ENCODE peak calls at places on chromosome 13, in eight cellular contexts. E, M, K, G, I, N, W and X are unnamed samples. For H3K4me1, the result is how much of the 10 kb centered on the place peaks cover.

GRCh38 chr13:55497486-55497885 is 1643.2 kb upstream of the PRR20A start:
- DNase-seq in G (no peak), M (no peak), I (no peak), K (no peak), N (no peak), E (peak), W (no peak), X (no peak)

GRCh38 chr13:90154311-90154960 is 1193.1 kb upstream of the MIR17HG start:
- DNase-seq in N (no peak), K (no peak), I (peak), W (no peak), G (no peak), M (no peak), E (no peak), X (no peak)

GRCh38 chr13:31485183-31485582 is 254.1 kb upstream of the RXFP2 start:
- DNase-seq in E (no peak), K (no peak), W (no peak), G (no peak), N (no peak), M (no peak), I (peak), X (no peak)

GRCh38 chr13:33186851-33187250 is 98.7 kb downstream of the STARD13 start:
- DNase-seq in N (no peak), M (no peak), K (no peak), W (no peak), G (no peak), I (peak), E (peak), X (no peak)

GRCh38 chr13:77386880-77387606 is 60.1 kb upstream of the MYCBP2 start:
- DNase-seq in G (no peak), N (no peak), K (no peak), E (no peak), W (no peak), M (no peak), I (peak), X (no peak)

GRCh38 chr13:21069561-21070004 is 8.2 kb upstream of the LATS2 start:
- DNase-seq in I (peak), W (no peak), N (peak), M (no peak), K (no peak), E (no peak), G (no peak), X (peak)

GRCh38 chr13:35512271-35512920 is 35.9 kb upstream of the MAB21L1 start:
- DNase-seq in W (peak), I (peak), K (no peak), G (no peak), E (no peak), N (peak), M (no peak), X (no peak)

GRCh38 chr13:62537593-62537992 is 1121.9 kb upstream of the PCDH20 start:
- DNase-seq in I (no peak), G (no peak), K (no peak), M (no peak), N (no peak), W (no peak), E (no peak), X (no peak)

GRCh38 chr13:33112745-33113144 is 96.5 kb downstream of the KL start:
- DNase-seq in G (no peak), I (peak), W (peak), K (no peak), N (no peak), M (no peak), E (no peak), X (no peak)

GRCh38 chr13:89726690-89727435 is 1620.6 kb upstream of the MIR17HG start:
- DNase-seq in W (no peak), I (peak), K (no peak), E (no peak), G (no peak), M (no peak), N (no peak), X (no peak)

GRCh38 chr13:99665716-99666115 is 164.4 kb downstream of the TM9SF2 start:
- DNase-seq in I (no peak), K (no peak), N (no peak), E (no peak), G (no peak), W (no peak), M (no peak), X (no peak)

GRCh38 chr13:30409911-30410704 is 12.2 kb upstream of the UBE2L5 start:
- DNase-seq in E (no peak), W (no peak), M (no peak), N (peak), K (no peak), G (no peak), I (peak), X (no peak)

GRCh38 chr13:31835932-31836331 is 96.6 kb downstream of the RXFP2 start:
- DNase-seq in I (peak), G (no peak), E (no peak), K (no peak), W (no peak), M (no peak), N (no peak), X (no peak)

GRCh38 chr13:80105350-80105749 is 235.6 kb downstream of the SPRY2 start:
- DNase-seq in G (no peak), M (no peak), E (no peak), W (no peak), I (no peak), N (no peak), K (no peak), X (no peak)

GRCh38 chr13:75877092-75877491 is 241.0 kb downstream of the LMO7 start:
- DNase-seq in W (no peak), N (no peak), G (no peak), I (no peak), E (peak), K (no peak), M (no peak), X (no peak)

GRCh38 chr13:110769097-110769496 is 55.6 kb downstream of the ING1 start:
- DNase-seq in I (no peak), G (no peak), W (no peak), K (no peak), M (no peak), N (no peak), E (no peak), X (no peak)

GRCh38 chr13:75745387-75745786 is 109.3 kb downstream of the LMO7 start:
- DNase-seq in W (no peak), K (no peak), I (no peak), G (no peak), E (no peak), N (no peak), M (no peak), X (no peak)

GRCh38 chr13:79455331-79455730 is 25.6 kb upstream of the NDFIP2 start:
- DNase-seq in K (no peak), W (no peak), N (no peak), M (no peak), I (peak), G (no peak), E (no peak), X (no peak)

GRCh38 chr13:29878101-29878500 is 27.7 kb upstream of the UBL3 start:
- DNase-seq in K (no peak), M (no peak), E (no peak), G (no peak), I (no peak), W (no peak), N (no peak), X (no peak)

GRCh38 chr13:97385146-97385545 is 48.8 kb upstream of the RAP2A start:
- DNase-seq in N (no peak), I (peak), G (peak), E (no peak), M (no peak), K (no peak), W (no peak), X (no peak)

GRCh38 chr13:20114066-20114465 is 46.8 kb downstream of the GJA3 start:
- DNase-seq in G (no peak), N (no peak), E (no peak), M (no peak), W (no peak), I (no peak), K (no peak), X (no peak)

GRCh38 chr13:49933511-49933910 is 2.6 kb downstream of the SPRYD7 start:
- DNase-seq in E (no peak), N (no peak), W (no peak), G (no peak), I (no peak), K (no peak), M (no peak), X (no peak)

GRCh38 chr13:26266311-26266710 is 12.4 kb downstream of the CDK8 start:
- DNase-seq in G (no peak), K (no peak), I (no peak), N (no peak), E (no peak), M (no peak), W (no peak), X (no peak)

GRCh38 chr13:75870397-75870801 is 234.3 kb downstream of the LMO7 start:
- DNase-seq in K (peak), N (no peak), I (peak), E (peak), G (peak), W (peak), M (no peak), X (no peak)

GRCh38 chr13:32932376-32932775 is 83.8 kb upstream of the KL start:
- DNase-seq in G (no peak), W (no peak), E (no peak), M (no peak), K (no peak), N (no peak), I (peak), X (no peak)

GRCh38 chr13:35723061-35723461 is 246.6 kb upstream of the MAB21L1 start:
- DNase-seq in E (no peak), W (no peak), I (peak), K (no peak), M (no peak), N (peak), G (no peak), X (no peak)

GRCh38 chr13:46964789-46965527 is 68.1 kb upstream of the HTR2A start:
- DNase-seq in I (peak), K (no peak), N (no peak), G (no peak), M (no peak), E (no peak), W (no peak), X (no peak)

GRCh38 chr13:57673197-57673596 is 41.7 kb downstream of the PCDH17 start:
- DNase-seq in I (no peak), G (peak), N (no peak), M (no peak), K (no peak), E (peak), W (no peak), X (no peak)

GRCh38 chr13:114099191-114099590 is 33.2 kb downstream of the RASA3 start:
- DNase-seq in E (no peak), I (peak), W (peak), G (peak), N (peak), K (no peak), M (no peak), X (no peak)

GRCh38 chr13:114099918-114100445 is 32.4 kb downstream of the RASA3 start:
- DNase-seq in I (peak), W (peak), K (no peak), E (peak), N (peak), M (peak), G (peak), X (peak)

GRCh38 chr13:114096811-114097503 is 35.5 kb downstream of the RASA3 start:
- DNase-seq in G (no peak), N (peak), W (no peak), I (no peak), K (no peak), M (no peak), E (no peak), X (no peak)

GRCh38 chr13:114097504-114097892 is 34.9 kb downstream of the RASA3 start:
- DNase-seq in E (no peak), G (no peak), I (no peak), M (no peak), K (no peak), N (peak), W (no peak), X (no peak)

GRCh38 chr13:114097893-114098688 is 34.3 kb downstream of the RASA3 start:
- DNase-seq in K (no peak), G (no peak), M (no peak), N (peak), E (no peak), W (no peak), I (no peak), X (no peak)
- H3K4me3 ChIP-seq in K (no peak), G (no peak), M (no peak), N (no peak), E (no peak), W (no peak), I (no peak), X (no peak)

DNA sequence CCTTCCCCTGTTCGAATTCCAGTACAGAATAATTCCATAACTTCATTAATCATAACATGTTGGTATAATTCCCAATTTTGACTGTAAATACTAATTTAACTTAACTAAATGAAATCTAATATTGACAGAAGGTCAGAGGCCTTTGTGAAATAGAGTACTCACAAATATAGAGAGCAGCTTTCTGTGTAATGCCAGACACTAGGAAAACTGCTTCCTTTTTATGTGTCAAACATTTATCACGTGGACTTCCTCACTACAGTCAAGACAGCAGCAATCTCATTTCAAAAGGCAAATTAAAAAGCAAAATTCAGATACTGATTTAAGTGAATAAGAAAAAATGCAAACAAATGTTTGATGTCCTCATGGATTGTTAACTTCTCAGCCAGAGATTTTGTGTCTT is 13.1 kb downstream of the ITM2B start:
- DNase-seq in N (no peak), M (no peak), G (no peak), I (no peak), E (no peak), W (no peak), K (no peak), X (no peak)
- H3K4me1 ChIP-seq in N (under half), M (under half), G (under half), I (under half), E (under half), W (under half), K (half or more), X (under half)

GRCh38 chr13:113882266-113882627 is 18.4 kb upstream of the GAS6 start:
- DNase-seq in E (no peak), M (no peak), W (no peak), I (no peak), N (peak), K (no peak), G (no peak), X (no peak)
- H3K27ac ChIP-seq in E (no peak), M (no peak), W (no peak), I (no peak), N (peak), K (no peak), G (peak), X (peak)

DNA sequence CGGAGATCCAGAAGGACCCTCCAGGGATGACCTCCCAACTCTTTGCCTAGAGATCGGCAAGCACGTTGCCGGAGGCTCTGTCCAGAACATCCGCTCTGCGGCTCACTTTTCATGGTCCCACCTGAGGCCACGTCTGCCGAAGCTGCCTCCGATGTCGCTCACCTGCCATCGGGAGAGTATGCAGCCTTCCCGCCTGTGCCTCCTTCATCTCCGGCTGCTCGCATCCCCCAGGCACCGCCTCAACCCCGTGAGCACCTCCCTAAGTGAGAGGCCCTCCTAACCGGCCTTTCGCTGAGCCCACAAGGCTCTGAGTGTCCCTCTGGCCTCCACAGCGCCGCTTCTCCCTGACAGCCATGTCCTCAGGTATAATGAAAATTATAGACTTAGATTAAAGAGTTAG is 275.1 kb downstream of the EFNB2 start:
- DNase-seq in E (no peak), W (no peak), M (no peak), G (no peak), N (no peak), K (no peak), I (no peak), X (peak)
- H3K4me3 ChIP-seq in E (no peak), W (no peak), M (no peak), G (no peak), N (no peak), K (no peak), I (no peak), X (no peak)

DNA sequence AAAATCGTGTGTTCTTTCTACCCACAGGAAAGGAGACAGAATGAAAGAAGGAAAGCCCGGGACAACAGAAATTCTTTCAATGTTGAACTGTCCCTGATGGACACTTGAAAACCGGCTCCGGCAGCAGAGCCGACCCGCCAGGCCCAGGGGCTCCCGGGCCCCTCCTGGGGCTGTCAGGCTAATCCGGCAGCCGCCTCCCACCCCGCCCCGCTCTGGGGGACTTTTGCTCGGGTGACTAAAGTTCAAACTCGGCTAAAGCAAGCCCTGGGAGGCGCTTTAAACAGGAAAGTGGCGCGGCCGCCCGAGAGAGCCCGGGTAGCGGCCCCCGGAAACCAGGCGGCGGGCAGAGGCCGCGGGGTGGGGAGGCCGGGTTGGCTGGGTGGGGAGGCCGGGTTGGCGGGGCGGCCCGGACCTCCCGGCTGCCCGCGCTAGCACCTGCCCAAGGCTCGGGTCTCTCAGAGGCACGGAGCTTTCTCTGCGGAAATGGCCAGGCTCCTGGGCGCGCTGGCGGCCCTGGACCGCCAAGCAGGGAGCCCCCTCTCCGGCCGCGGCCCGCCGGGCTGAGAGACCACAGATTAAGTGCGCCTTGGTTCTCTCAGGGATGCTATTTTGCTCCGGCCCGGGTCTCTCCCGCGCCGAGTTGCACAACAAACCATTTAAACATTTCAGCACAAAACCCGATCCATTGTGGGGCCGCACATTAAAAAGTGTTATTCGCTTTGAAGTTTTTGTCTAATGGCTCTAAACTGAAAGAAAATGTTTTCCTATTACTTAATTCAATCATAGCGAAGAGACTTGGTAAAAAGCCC is 2.6 kb upstream of the GSX1 start:
- DNase-seq in M (no peak), K (no peak), E (peak), W (no peak), G (no peak), N (no peak), I (no peak), X (no peak)
- H3K4me1 ChIP-seq in M (under half), K (under half), E (under half), W (under half), G (under half), N (under half), I (under half), X (under half)

GRCh38 chr13:101795025-101795424 is 342.6 kb downstream of the ITGBL1 start:
- DNase-seq in M (no peak), I (no peak), N (no peak), E (no peak), W (no peak), G (no peak), K (no peak), X (no peak)
- H3K27ac ChIP-seq in M (no peak), I (no peak), N (no peak), E (no peak), W (no peak), G (no peak), K (no peak), X (no peak)

GRCh38 chr13:73870970-73871935 is 263.0 kb downstream of the KLF12 start:
- DNase-seq in I (peak), G (no peak), W (peak), M (no peak), N (no peak), K (peak), E (peak), X (no peak)
- H3K4me3 ChIP-seq in I (peak), G (no peak), W (no peak), M (no peak), N (no peak), K (no peak), E (no peak), X (no peak)

DNA sequence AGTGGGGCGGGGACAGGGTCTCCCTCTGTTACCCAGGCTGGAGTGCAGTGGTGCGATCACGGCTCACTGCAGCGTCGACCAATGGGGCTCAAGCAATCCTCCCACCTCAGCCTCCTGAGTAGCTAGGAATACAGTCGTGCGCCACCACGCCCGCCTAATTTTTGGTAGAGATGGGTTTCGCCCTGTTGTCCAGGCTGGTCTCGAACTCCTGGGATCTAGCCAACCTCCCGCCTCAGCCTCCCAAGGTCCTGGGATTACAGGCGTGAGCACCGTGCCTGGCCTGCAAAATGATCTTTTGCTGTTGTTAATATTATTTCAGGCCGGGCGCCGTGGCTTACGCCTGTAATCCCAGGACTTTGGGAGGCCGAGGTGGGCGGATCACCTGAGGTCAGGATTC is 621 bp upstream of the TGDS start:
- DNase-seq in N (peak), K (no peak), M (no peak), E (no peak), I (no peak), W (peak), G (no peak), X (no peak)
- H3K4me1 ChIP-seq in N (under half), K (under half), M (under half), E (under half), I (under half), W (under half), G (under half), X (under half)

DNA sequence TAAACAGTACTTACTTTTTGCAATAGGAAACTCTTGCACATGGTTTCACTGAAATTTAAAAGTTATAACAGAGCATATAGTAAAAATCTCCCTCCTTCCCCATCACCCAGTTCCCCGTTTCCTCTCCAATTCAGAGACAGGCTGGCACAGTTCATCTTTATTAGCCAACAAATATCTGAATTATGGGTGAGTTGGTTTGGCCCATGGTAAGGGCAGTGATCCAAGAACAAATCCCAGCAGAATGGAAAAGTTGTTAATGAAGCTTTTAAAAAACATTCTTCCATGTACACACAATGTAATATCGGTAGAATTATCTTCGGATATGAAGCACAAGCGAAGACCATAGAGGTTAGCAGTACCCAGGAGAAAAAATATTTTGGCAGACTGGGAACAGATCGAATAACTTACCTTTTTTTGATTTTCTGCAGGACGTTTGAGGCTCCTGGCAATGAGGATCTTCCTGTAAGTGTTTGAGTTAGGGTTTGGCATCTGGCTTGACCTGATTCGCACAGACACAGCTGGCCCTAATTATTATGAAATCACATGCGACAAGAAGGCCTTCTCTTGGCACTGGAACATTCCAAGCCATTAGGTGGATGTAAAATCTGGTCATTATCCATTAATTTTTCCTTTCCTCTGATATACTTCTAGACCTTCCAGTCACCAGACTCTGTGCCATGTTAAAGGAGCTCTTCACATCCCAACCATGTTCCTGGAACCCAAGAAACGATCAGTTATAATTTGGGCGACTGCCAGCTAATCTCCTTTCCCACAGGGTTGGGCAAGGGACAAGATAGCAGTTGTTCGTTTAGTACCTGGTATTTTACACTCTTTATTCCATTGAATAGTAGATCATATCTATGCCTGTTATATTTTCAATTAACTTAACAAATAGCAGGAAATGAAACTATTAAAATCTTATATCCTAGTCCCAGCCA is 139.4 kb upstream of the TSC22D1 start:
- DNase-seq in G (no peak), M (no peak), W (no peak), K (no peak), N (no peak), E (no peak), I (peak), X (no peak)
- H3K27ac ChIP-seq in G (no peak), M (no peak), W (no peak), K (no peak), N (no peak), E (no peak), I (peak), X (no peak)

GRCh38 chr13:88142653-88143052 is 471.5 kb downstream of the SLITRK5 start:
- DNase-seq in E (no peak), M (no peak), W (no peak), K (no peak), N (no peak), G (no peak), I (no peak), X (no peak)
- H3K4me3 ChIP-seq in E (no peak), M (no peak), W (no peak), K (no peak), N (no peak), G (no peak), I (no peak), X (no peak)